ENCODE peak calls at places on chromosomes 1 and 21, in four cellular contexts. H, Z, Q and F are unnamed samples.

GRCh38 chr1:44276006-44276405 is 62.7 kb downstream of the DMAP1 start:
- DNase-seq in Q (no peak), Z (no peak), H (no peak), F (no peak)

GRCh38 chr1:2416403-2416802 is 4.0 kb upstream of the PEX10 start:
- DNase-seq in H (no peak), Q (no peak), Z (no peak), F (no peak)

GRCh38 chr1:183572721-183573120 is 17.5 kb downstream of the NCF2 start:
- DNase-seq in Z (no peak), H (no peak), Q (no peak), F (no peak)

GRCh38 chr21:43196789-43197188 is 28.0 kb downstream of the CRYAA start:
- DNase-seq in Z (no peak), Q (no peak), H (no peak), F (peak)

GRCh38 chr21:45698493-45698947 is 55.0 kb downstream of the PCBP3 start:
- DNase-seq in Z (no peak), Q (no peak), H (no peak), F (no peak)

GRCh38 chr1:59354754-59355337 is 58.0 kb downstream of the FGGY start:
- DNase-seq in Q (no peak), H (no peak), Z (no peak), F (no peak)

GRCh38 chr1:2569060-2569459 is 12.9 kb downstream of the TNFRSF14 start:
- DNase-seq in H (no peak), Q (no peak), Z (no peak), F (no peak)

GRCh38 chr1:224106568-224107281 is 7.2 kb upstream of the FBXO28 start:
- DNase-seq in H (peak), Q (no peak), Z (peak), F (peak)

GRCh38 chr1:47771766-47772165 is 225.4 kb downstream of the TRABD2B start:
- DNase-seq in Q (no peak), Z (no peak), H (no peak), F (no peak)

GRCh38 chr1:109482796-109483638 is 688 bp upstream of the ATXN7L2 start:
- DNase-seq in Z (no peak), Q (no peak), H (peak), F (peak)

GRCh38 chr21:46317710-46318463 is 5.8 kb downstream of the C21orf58 start:
- DNase-seq in Z (no peak), Q (no peak), H (no peak), F (no peak)

GRCh38 chr1:21368514-21369289 is 71.2 kb upstream of the NBPF3 start:
- DNase-seq in Q (no peak), Z (peak), H (peak), F (peak)

GRCh38 chr1:70072239-70072751 is 133.1 kb downstream of the LRRC40 start:
- DNase-seq in Z (no peak), Q (no peak), H (no peak), F (no peak)
- TF ChIP-seq TCF7 in Z (no peak), Q (no peak), H (no peak), F (no peak)

GRCh38 chr1:92882817-92883216 is 51.0 kb downstream of the RPL5 start:
- DNase-seq in H (no peak), Q (no peak), Z (no peak), F (no peak)
- TF ChIP-seq TCF7 in H (no peak), Q (no peak), Z (no peak), F (no peak)

DNA sequence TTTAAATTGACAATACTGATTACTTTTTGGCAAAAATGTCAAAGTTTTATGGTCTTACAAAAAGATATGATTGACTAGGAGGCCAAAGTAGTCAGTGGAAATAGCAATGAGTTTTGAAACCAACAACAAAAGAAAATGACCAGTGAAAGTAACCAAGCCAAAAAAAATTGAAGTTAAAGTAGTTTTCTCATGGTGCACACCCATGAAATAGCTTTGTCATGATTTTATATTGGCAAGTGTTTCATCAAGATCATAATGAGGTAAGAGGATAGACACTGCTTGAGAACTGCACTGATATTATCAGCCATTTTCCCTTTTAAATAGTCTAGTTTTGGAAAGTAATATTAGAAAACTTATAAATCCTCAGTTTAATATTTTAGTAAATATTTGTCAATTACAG is 206.2 kb upstream of the ADAMTS5 start:
- DNase-seq in Z (no peak), Q (no peak), H (no peak), F (no peak)
- TF ChIP-seq TCF7 in Z (no peak), Q (no peak), H (no peak), F (no peak)

GRCh38 chr1:149887456-149888159 is 11.8 kb upstream of the BOLA1 start:
- DNase-seq in Z (peak), Q (peak), H (peak), F (peak)
- TF ChIP-seq TCF7 in Z (no peak), Q (no peak), H (peak), F (no peak)

GRCh38 chr1:225544283-225544682 is 108.6 kb downstream of the ENAH start:
- DNase-seq in H (no peak), Q (no peak), Z (no peak), F (no peak)
- TF ChIP-seq TCF7 in H (no peak), Q (no peak), Z (no peak), F (no peak)

GRCh38 chr1:11963622-11964021 is 16.6 kb upstream of the MFN2 start:
- DNase-seq in H (no peak), Q (no peak), Z (no peak), F (no peak)

GRCh38 chr1:11961230-11961629 is 19.0 kb upstream of the MFN2 start:
- DNase-seq in Z (peak), H (no peak), Q (no peak), F (no peak)

GRCh38 chr1:11964656-11965055 is 15.6 kb upstream of the MFN2 start:
- DNase-seq in H (no peak), Q (no peak), Z (no peak), F (no peak)

GRCh38 chr1:11970441-11971185 is 9.6 kb upstream of the MFN2 start:
- DNase-seq in H (peak), Q (no peak), Z (no peak), F (no peak)

DNA sequence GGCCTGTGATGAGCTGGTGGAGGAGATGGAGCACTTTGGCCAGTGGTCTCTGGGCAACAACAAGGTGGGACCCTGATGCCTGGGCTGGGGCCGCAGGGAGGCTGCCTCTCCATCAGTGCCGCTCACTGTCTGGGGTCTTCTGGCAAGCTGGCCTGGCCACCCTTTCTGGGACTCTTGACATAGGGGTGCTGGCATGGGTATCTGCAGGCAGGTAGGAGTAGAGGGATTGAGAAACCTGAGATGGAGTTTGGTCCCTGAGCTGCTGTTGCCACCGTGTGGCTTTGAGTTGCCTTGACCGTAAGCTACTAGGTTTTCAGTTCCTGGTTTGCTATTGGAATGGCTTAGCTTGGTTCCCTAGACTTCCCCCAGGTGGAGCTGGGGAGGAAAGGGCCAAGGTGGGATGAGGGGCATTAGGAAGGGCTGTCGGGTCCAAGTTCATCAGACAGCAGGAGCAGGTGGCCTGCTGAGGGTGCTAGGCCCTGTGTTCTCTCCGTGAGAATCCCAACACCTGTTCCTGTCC is 13.2 kb upstream of the MFN2 start:
- DNase-seq in Q (peak), Z (peak), H (peak), F (peak)
- TF ChIP-seq TCF7 in Q (no peak), Z (no peak), H (no peak), F (no peak)